ENCODE peak calls at places on chromosomes 11 and 22, in ten cellular contexts. U is GM12864, M is neural progenitor cell, D is mesothelial cell of epicardium, I is colonic mucosa, L is HFF-Myc, W is GM12865, Q is bronchial epithelial cell, S is omental fat pad, P is AG04450. F is an unnamed sample.

GRCh38 chr11:69650081-69650831 is 9.3 kb downstream of the CCND1 start:
- DNase-seq in D (no peak), P (no peak), W (no peak), U (no peak), L (peak), S (no peak), M (no peak), I (no peak), Q (no peak), F (no peak)

GRCh38 chr11:76604652-76605241 is 65.8 kb downstream of the LRRC32 start:
- DNase-seq in I (peak), D (no peak), S (no peak), W (no peak), U (no peak), Q (no peak), M (no peak), P (no peak), L (peak), F (no peak)

GRCh38 chr22:29907753-29908515 is 25.0 kb downstream of the MTMR3 start:
- DNase-seq in D (peak), P (peak), S (peak), I (peak), Q (peak), W (peak), L (peak), U (no peak), M (no peak), F (peak)

GRCh38 chr22:46220921-46221320 is 29.2 kb downstream of the CDPF1 start:
- DNase-seq in P (no peak), S (no peak), Q (no peak), M (no peak), L (no peak), D (no peak), I (no peak), W (peak), U (peak), F (no peak)

GRCh38 chr11:69382131-69383128 is 88.5 kb downstream of the MYEOV start:
- DNase-seq in I (no peak), S (no peak), M (no peak), P (no peak), U (no peak), W (no peak), Q (no peak), L (no peak), D (no peak), F (no peak)

GRCh38 chr22:47570300-47570685 is 807.8 kb downstream of the TBC1D22A start:
- DNase-seq in I (no peak), L (no peak), M (no peak), W (no peak), S (no peak), U (no peak), D (no peak), P (no peak), Q (no peak), F (no peak)

GRCh38 chr11:72233056-72233772 is 8.6 kb downstream of the INPPL1 start:
- DNase-seq in I (no peak), Q (no peak), D (no peak), S (no peak), L (no peak), M (no peak), W (no peak), P (no peak), U (no peak), F (no peak)

GRCh38 chr11:6931146-6931713 is 5.0 kb downstream of the ZNF215 start:
- DNase-seq in I (no peak), M (no peak), L (no peak), Q (no peak), P (no peak), S (no peak), D (no peak), W (no peak), U (no peak), F (no peak)

GRCh38 chr11:99406345-99406744 is 385.6 kb downstream of the CNTN5 start:
- DNase-seq in W (no peak), I (no peak), P (no peak), Q (no peak), M (no peak), L (no peak), U (no peak), D (no peak), S (no peak), F (no peak)

GRCh38 chr11:107780775-107781174 is 68.9 kb upstream of the SLN start:
- DNase-seq in D (no peak), M (no peak), L (no peak), U (no peak), Q (peak), W (peak), I (no peak), S (no peak), P (no peak), F (no peak)

GRCh38 chr11:73578786-73579185 is 19.1 kb downstream of the FAM168A start:
- DNase-seq in Q (no peak), L (no peak), S (no peak), P (no peak), M (no peak), U (no peak), W (peak), D (no peak), I (no peak), F (no peak)

GRCh38 chr11:121112498-121113455 is 11.7 kb downstream of the TECTA start:
- DNase-seq in Q (peak), U (no peak), D (peak), P (peak), S (no peak), W (peak), I (peak), L (peak), M (peak), F (peak)

GRCh38 chr11:35236667-35237003 is 97.7 kb downstream of the CD44 start:
- DNase-seq in Q (peak), W (no peak), P (no peak), D (no peak), U (no peak), S (no peak), I (no peak), M (no peak), L (no peak), F (no peak)

GRCh38 chr11:111157571-111157970 is 88.0 kb upstream of the POU2AF2 start:
- DNase-seq in S (no peak), U (no peak), M (no peak), Q (no peak), W (no peak), D (no peak), P (no peak), L (no peak), I (no peak), F (no peak)

GRCh38 chr22:46297151-46297819 is 615 bp downstream of the GTSE1 start:
- DNase-seq in U (no peak), Q (peak), D (no peak), M (peak), L (no peak), S (no peak), W (peak), I (peak), P (no peak), F (no peak)

GRCh38 chr11:12789054-12789453 is 114.8 kb downstream of the TEAD1 start:
- DNase-seq in P (no peak), I (no peak), W (no peak), U (no peak), D (no peak), Q (no peak), M (no peak), S (no peak), L (no peak), F (no peak)

GRCh38 chr22:31036671-31037550 is 44.2 kb upstream of the SMTN start:
- DNase-seq in I (peak), U (no peak), W (no peak), S (no peak), D (no peak), L (peak), Q (peak), P (no peak), M (no peak), F (no peak)

GRCh38 chr22:23023294-23023693 is 47.0 kb upstream of the GNAZ start:
- DNase-seq in P (no peak), L (no peak), W (no peak), U (no peak), Q (no peak), D (no peak), M (no peak), I (no peak), S (no peak), F (no peak)

GRCh38 chr11:47259178-47259977 is 1.6 kb downstream of the NR1H3 start:
- DNase-seq in L (no peak), U (no peak), W (peak), D (no peak), M (peak), Q (no peak), S (no peak), P (no peak), I (peak), F (no peak)
- TF ChIP-seq CTCF in L (peak), U (peak), W (peak), D (peak), M (peak), Q (peak), S (no peak), P (peak), I (peak), F (peak)

GRCh38 chr22:32771761-32772160 is 29.7 kb upstream of the TIMP3 start:
- DNase-seq in M (no peak), W (no peak), D (no peak), L (no peak), P (no peak), I (no peak), U (no peak), S (no peak), Q (no peak), F (no peak)

GRCh38 chr22:32776800-32777199 is 24.7 kb upstream of the TIMP3 start:
- DNase-seq in M (no peak), U (no peak), D (no peak), S (no peak), L (no peak), W (no peak), P (no peak), Q (no peak), I (no peak), F (no peak)

GRCh38 chr22:32777997-32778396 is 23.5 kb upstream of the TIMP3 start:
- DNase-seq in U (no peak), I (no peak), Q (no peak), W (no peak), L (no peak), P (no peak), M (no peak), S (no peak), D (no peak), F (no peak)

GRCh38 chr22:32776397-32776796 is 25.1 kb upstream of the TIMP3 start:
- DNase-seq in I (no peak), L (no peak), U (no peak), Q (no peak), D (no peak), W (no peak), M (no peak), P (no peak), S (no peak), F (no peak)

GRCh38 chr22:32775957-32776356 is 25.5 kb upstream of the TIMP3 start:
- DNase-seq in M (peak), S (no peak), D (no peak), L (no peak), P (no peak), U (no peak), W (peak), Q (no peak), I (no peak), F (no peak)
- TF ChIP-seq CTCF in M (peak), S (no peak), D (no peak), L (peak), P (peak), U (peak), W (peak), Q (peak), I (peak), F (no peak)

GRCh38 chr11:47247502-47247901 is 1.1 kb downstream of the ACP2 start:
- DNase-seq in D (no peak), M (no peak), S (no peak), I (no peak), U (no peak), L (no peak), Q (no peak), W (no peak), P (no peak), F (no peak)

GRCh38 chr11:47248304-47248663 is 330 bp downstream of the ACP2 start:
- DNase-seq in Q (no peak), D (no peak), W (peak), P (no peak), U (no peak), L (no peak), S (no peak), M (no peak), I (no peak), F (no peak)

GRCh38 chr11:47251751-47252150 is 3.1 kb upstream of the ACP2 start:
- DNase-seq in U (no peak), S (no peak), D (no peak), I (no peak), W (no peak), L (no peak), Q (no peak), P (no peak), M (no peak), F (no peak)

GRCh38 chr11:47249378-47249715 is 733 bp upstream of the ACP2 start:
- DNase-seq in U (no peak), D (no peak), I (no peak), S (no peak), W (no peak), M (no peak), P (no peak), Q (no peak), L (no peak), F (no peak)

GRCh38 chr11:47248664-47249377 is at the start of gene ACP2:
- DNase-seq in P (peak), L (peak), Q (peak), W (peak), I (peak), S (peak), D (peak), U (peak), M (peak), F (peak)
- TF ChIP-seq CTCF in P (peak), L (peak), Q (peak), W (peak), I (no peak), S (no peak), D (no peak), U (peak), M (peak), F (no peak)

GRCh38 chr11:44565008-44565745 is at the start of gene CD82:
- DNase-seq in L (peak), S (peak), Q (peak), W (peak), D (peak), P (peak), U (peak), M (peak), I (peak), F (peak)
- TF ChIP-seq CTCF in L (no peak), S (no peak), Q (peak), W (peak), D (peak), P (peak), U (peak), M (peak), I (peak), F (peak)

GRCh38 chr11:65134240-65134951 is at the start of gene SYVN1:
- DNase-seq in S (peak), I (peak), W (peak), L (peak), M (peak), U (peak), D (peak), P (peak), Q (peak), F (peak)
- TF ChIP-seq CTCF in S (no peak), I (no peak), W (no peak), L (no peak), M (no peak), U (no peak), D (no peak), P (no peak), Q (no peak), F (no peak)

DNA sequence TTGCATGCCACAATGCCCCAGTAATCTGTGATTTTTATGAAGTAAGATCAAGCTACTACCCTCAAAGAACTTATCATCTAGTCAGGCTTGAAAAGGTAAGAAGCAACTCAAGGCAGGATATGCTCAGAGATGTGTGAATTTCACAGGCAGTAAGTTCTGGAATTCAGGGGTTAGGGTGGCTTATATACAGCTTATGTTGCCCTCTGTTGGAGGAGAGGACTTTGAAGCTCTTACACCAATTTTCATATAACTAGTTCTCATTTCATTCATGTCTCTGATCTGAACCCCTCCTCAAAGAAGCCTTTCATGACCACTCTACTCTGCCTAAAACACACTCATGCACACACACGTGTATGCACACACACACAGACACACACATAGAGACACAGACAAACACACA is 220.5 kb upstream of the ZBED5 start:
- DNase-seq in P (no peak), Q (peak), D (no peak), M (no peak), W (no peak), U (no peak), I (no peak), S (no peak), L (no peak), F (no peak)
- TF ChIP-seq CTCF in P (peak), Q (no peak), D (no peak), M (no peak), W (no peak), U (no peak), I (no peak), S (no peak), L (peak), F (no peak)

GRCh38 chr22:49917997-49918910 is at the start of the genes ALG12 and CRELD2:
- DNase-seq in W (peak), S (peak), I (peak), Q (peak), U (peak), P (peak), M (peak), D (peak), L (peak), F (peak)
- TF ChIP-seq CTCF in W (no peak), S (no peak), I (no peak), Q (no peak), U (no peak), P (no peak), M (no peak), D (no peak), L (no peak), F (no peak)

GRCh38 chr11:131248588-131248987 is 121.8 kb upstream of the NTM start:
- DNase-seq in I (no peak), U (no peak), M (no peak), Q (no peak), S (peak), P (no peak), W (no peak), D (no peak), L (no peak), F (no peak)

GRCh38 chr11:131246156-131246555 is 124.3 kb upstream of the NTM start:
- DNase-seq in M (peak), Q (no peak), L (no peak), P (no peak), D (no peak), U (no peak), W (no peak), S (no peak), I (no peak), F (no peak)

GRCh38 chr11:131242616-131243015 is 127.8 kb upstream of the NTM start:
- DNase-seq in L (no peak), W (no peak), U (no peak), I (no peak), P (no peak), D (no peak), S (no peak), Q (no peak), M (no peak), F (no peak)

DNA sequence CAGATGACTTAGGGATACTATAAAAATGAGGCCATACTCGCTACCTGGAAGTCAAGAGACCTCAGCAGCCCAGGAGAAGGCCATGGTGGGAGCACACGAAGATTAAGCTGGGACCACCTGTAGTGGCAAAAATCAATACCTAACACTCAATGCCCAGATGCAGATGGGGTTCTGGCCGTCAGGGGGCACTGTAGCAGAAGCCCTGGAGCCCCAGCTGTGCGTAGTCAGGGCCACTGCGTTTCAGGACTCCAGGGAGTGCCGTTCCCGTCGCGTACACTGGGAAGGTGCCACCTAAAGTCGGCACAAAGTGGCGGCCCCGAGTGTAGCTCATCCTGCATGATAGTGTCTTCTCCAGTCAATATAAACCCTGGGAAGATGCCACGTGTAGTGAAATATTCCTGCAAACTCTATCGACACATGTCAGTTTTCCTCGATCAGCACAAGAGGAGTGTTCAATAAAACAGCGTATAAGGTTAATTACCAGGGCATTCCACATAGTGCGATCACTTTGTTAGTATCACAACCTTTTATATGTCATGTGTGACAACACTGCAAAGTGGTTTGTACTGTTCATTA is 123.7 kb upstream of the NTM start:
- DNase-seq in D (no peak), L (no peak), M (peak), P (no peak), W (peak), Q (peak), S (no peak), I (peak), U (no peak), F (no peak)
- TF ChIP-seq CTCF in D (peak), L (peak), M (peak), P (peak), W (peak), Q (peak), S (no peak), I (peak), U (peak), F (no peak)

GRCh38 chr22:17565986-17566687 is 2.8 kb downstream of the SLC25A18 start:
- DNase-seq in L (no peak), D (no peak), M (no peak), P (no peak), I (no peak), U (no peak), S (no peak), W (no peak), Q (no peak), F (no peak)

GRCh38 chr22:17570851-17571631 is 7.7 kb downstream of the SLC25A18 start:
- DNase-seq in L (no peak), M (no peak), S (peak), W (no peak), U (no peak), I (peak), P (no peak), D (no peak), Q (peak), F (no peak)

GRCh38 chr22:17575151-17575550 is 11.9 kb downstream of the SLC25A18 start:
- DNase-seq in P (no peak), W (no peak), U (no peak), S (no peak), M (no peak), L (no peak), Q (no peak), I (no peak), D (no peak), F (no peak)

GRCh38 chr22:17566776-17567175 is 3.5 kb downstream of the SLC25A18 start:
- DNase-seq in I (no peak), S (no peak), Q (no peak), L (no peak), U (no peak), P (no peak), M (no peak), W (no peak), D (no peak), F (no peak)

GRCh38 chr22:17569971-17570511 is 6.7 kb downstream of the SLC25A18 start:
- DNase-seq in P (no peak), I (no peak), L (no peak), D (no peak), W (no peak), Q (no peak), S (no peak), M (no peak), U (no peak), F (no peak)
- TF ChIP-seq CTCF in P (no peak), I (no peak), L (no peak), D (no peak), W (no peak), Q (no peak), S (no peak), M (no peak), U (no peak), F (no peak)

DNA sequence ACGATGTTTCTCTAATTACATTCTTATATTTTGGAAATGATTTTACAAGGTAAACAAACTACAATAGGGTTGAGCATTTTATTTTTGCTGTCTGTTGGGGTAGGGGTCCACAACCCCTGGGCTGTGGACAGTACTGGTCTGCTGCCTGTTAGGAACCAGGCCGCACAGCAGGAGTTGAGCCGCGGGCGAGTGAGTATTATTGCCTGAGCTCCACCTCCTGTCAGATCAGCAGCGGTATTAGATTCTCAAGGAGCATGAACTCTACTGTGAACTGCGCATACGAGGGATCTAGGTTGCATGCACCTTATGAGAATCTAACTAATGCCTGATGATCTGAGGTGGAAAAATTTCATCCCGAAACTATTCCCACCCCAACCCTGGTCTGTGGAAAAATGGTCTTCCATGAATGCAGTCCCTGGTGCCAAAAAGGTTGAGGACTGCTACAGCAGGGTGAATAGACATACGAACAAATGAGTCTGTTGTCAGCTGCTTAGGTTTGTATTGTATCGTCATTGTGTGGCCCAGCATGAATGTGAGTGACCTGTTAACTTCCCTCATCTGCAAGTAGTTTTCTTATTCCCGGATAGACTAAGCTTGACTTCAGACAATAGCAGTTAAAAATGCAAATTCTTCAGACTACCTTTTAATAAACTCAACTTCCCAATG is 29.8 kb downstream of the RNF141 start:
- DNase-seq in M (peak), D (no peak), P (no peak), U (no peak), Q (no peak), L (no peak), I (no peak), W (no peak), S (no peak), F (no peak)
- TF ChIP-seq CTCF in M (no peak), D (no peak), P (no peak), U (no peak), Q (no peak), L (no peak), I (no peak), W (no peak), S (no peak), F (no peak)

F was measured in CD4-positive, alpha-beta T cell.